ENCODE peak calls at places on chromosomes 11 and 22, in four cellular contexts. Q is mesenteric fat pad, I is Peyer's patch, D is HCEC 1CT. Z is an unnamed sample.
A peak's percentile ranks its signal among the peaks of the same experiment; 100 is the strongest.

GRCh38 chr11:74683279-74683871 is 47.9 kb downstream of the CHRDL2 start:
- DNase-seq in Q (peak; percentile 89), I (peak; percentile 50), D (no peak), Z (no peak)

GRCh38 chr22:36833073-36833472 is 16.2 kb upstream of the PVALB start:
- DNase-seq in Q (no peak), I (no peak), D (no peak), Z (no peak)

GRCh38 chr22:39205344-39206021 is 39.3 kb downstream of the PDGFB start:
- DNase-seq in Q (no peak), I (no peak), D (peak; percentile 72), Z (no peak)

GRCh38 chr11:2774173-2775082 is 74.6 kb upstream of the KCNQ1OT1 start:
- DNase-seq in Q (no peak), I (peak; percentile 41), D (no peak), Z (no peak)

GRCh38 chr11:65241134-65241533 is 20.6 kb upstream of the POLA2 start:
- DNase-seq in Q (no peak), I (no peak), D (no peak), Z (no peak)

GRCh38 chr11:12785901-12786300 is 111.7 kb downstream of the TEAD1 start:
- DNase-seq in Q (no peak), I (no peak), D (no peak), Z (peak; percentile 18)

GRCh38 chr11:2317354-2318050 is 15.7 kb downstream of the TSPAN32 start:
- DNase-seq in Q (peak; percentile 83), I (no peak), D (no peak), Z (no peak)

GRCh38 chr11:24412722-24413121 is 84.1 kb upstream of the LUZP2 start:
- DNase-seq in Q (no peak), I (no peak), D (no peak), Z (no peak)

GRCh38 chr11:117830674-117831351 is 6.3 kb upstream of the FXYD2 start:
- DNase-seq in Q (peak; percentile 77), I (no peak), D (no peak), Z (no peak)

GRCh38 chr22:23579870-23580585 is at the start of gene IGLL1:
- DNase-seq in Q (no peak), I (no peak), D (no peak), Z (no peak)